ENCODE peak calls at places on chromosome 6, in seven cellular contexts. A is esophagus muscularis mucosa, V is HepG2, H is right lobe of liver, T is tibial nerve, R is sigmoid colon, O is heart left ventricle. S is an unnamed sample. For H3K36me3 and H3K4me1, the result is how much of the 10 kb centered on the place peaks cover.

GRCh38 chr6:33693186-33694158 is 18.0 kb downstream of the UQCC2 start:
- DNase-seq in A (no peak), V (no peak), H (no peak), T (no peak), R (no peak), O (peak), S (no peak)

GRCh38 chr6:13156381-13156780 is 172.0 kb downstream of the TBC1D7 start:
- DNase-seq in A (no peak), V (no peak), H (no peak), T (no peak), R (no peak), O (no peak), S (no peak)

GRCh38 chr6:68038815-68039408 is 596.2 kb upstream of the ADGRB3 start:
- DNase-seq in A (no peak), V (no peak), H (no peak), T (no peak), R (no peak), O (no peak), S (no peak)

GRCh38 chr6:146985111-146985510 is 219.1 kb upstream of the STXBP5 start:
- DNase-seq in A (no peak), V (peak), H (no peak), T (no peak), R (no peak), O (no peak), S (no peak)

GRCh38 chr6:122563364-122564052 is 46.7 kb upstream of the PKIB start:
- DNase-seq in A (no peak), V (no peak), H (no peak), T (no peak), R (no peak), O (no peak), S (no peak)

GRCh38 chr6:48826884-48827701 is 636.0 kb downstream of the MMUT start:
- DNase-seq in A (no peak), V (no peak), H (no peak), T (no peak), R (no peak), O (no peak), S (no peak)

GRCh38 chr6:107977283-107977682 is 19.3 kb upstream of the SEC63 start:
- DNase-seq in A (no peak), V (no peak), H (no peak), T (no peak), R (no peak), O (no peak), S (no peak)

GRCh38 chr6:139753198-139753861 is 378.9 kb upstream of the CITED2 start:
- DNase-seq in A (no peak), V (peak), H (no peak), T (no peak), R (no peak), O (no peak), S (no peak)

GRCh38 chr6:66897576-66897975 is 1190.5 kb upstream of the EYS start:
- DNase-seq in A (no peak), V (peak), H (no peak), T (peak), R (no peak), O (no peak), S (no peak)

GRCh38 chr6:55528624-55529023 is 50.4 kb downstream of the HMGCLL1 start:
- DNase-seq in A (no peak), V (peak), H (no peak), T (no peak), R (no peak), O (no peak), S (no peak)

GRCh38 chr6:146813554-146813953 is 214.8 kb downstream of the ADGB start:
- DNase-seq in A (no peak), V (no peak), H (no peak), T (no peak), R (no peak), O (no peak), S (no peak)

GRCh38 chr6:16729183-16729696 is 32.0 kb downstream of the ATXN1 start:
- DNase-seq in A (no peak), V (peak), H (no peak), T (no peak), R (no peak), O (no peak), S (no peak)

GRCh38 chr6:26532699-26533523 is 5.3 kb upstream of the HMGN4 start:
- DNase-seq in A (peak), V (peak), H (peak), T (peak), R (peak), O (peak), S (no peak)

GRCh38 chr6:26295691-26296555 is 69.1 kb upstream of the BTN3A2 start:
- DNase-seq in A (no peak), V (peak), H (no peak), T (no peak), R (no peak), O (no peak), S (no peak)

GRCh38 chr6:114200896-114201295 is 141.9 kb downstream of the HS3ST5 start:
- DNase-seq in A (no peak), V (peak), H (no peak), T (no peak), R (no peak), O (no peak), S (no peak)

GRCh38 chr6:169962604-169963469 is 211.4 kb downstream of the ERMARD start:
- DNase-seq in A (no peak), V (no peak), H (peak), T (no peak), R (peak), O (peak), S (peak)

GRCh38 chr6:166952567-166953464 is 3.5 kb downstream of the RNASET2 start:
- DNase-seq in A (no peak), V (no peak), H (no peak), T (no peak), R (no peak), O (no peak), S (no peak)

GRCh38 chr6:36662827-36663256 is 15.7 kb upstream of the CDKN1A start:
- DNase-seq in A (no peak), V (peak), H (no peak), T (no peak), R (no peak), O (no peak), S (no peak)

GRCh38 chr6:119323478-119323877 is 26.1 kb downstream of the MAN1A1 start:
- DNase-seq in A (no peak), V (no peak), H (no peak), T (no peak), R (no peak), O (no peak), S (no peak)

GRCh38 chr6:24702720-24703282 is 16.2 kb downstream of the C6orf62 start:
- DNase-seq in A (no peak), V (no peak), H (no peak), T (no peak), R (no peak), O (no peak), S (no peak)
- H3K36me3 ChIP-seq in A (half or more), V (under half), H (half or more), T (half or more), R (half or more), O (half or more), S (under half)

GRCh38 chr6:137661601-137662000 is 167.4 kb upstream of the OLIG3 start:
- DNase-seq in A (no peak), V (peak), H (no peak), T (peak), R (no peak), O (peak), S (no peak)
- H3K4me1 ChIP-seq in A (under half), V (half or more), H (under half), T (under half), R (under half), O (under half), S (under half)

GRCh38 chr6:144149558-144149893 is 791 bp upstream of the STX11 start:
- DNase-seq in A (no peak), V (no peak), H (no peak), T (no peak), R (no peak), O (no peak), S (no peak)

GRCh38 chr6:144152334-144152900 is 2.1 kb downstream of the STX11 start:
- DNase-seq in A (no peak), V (no peak), H (no peak), T (no peak), R (no peak), O (no peak), S (no peak)

GRCh38 chr6:144149894-144150672 is at the start of gene STX11:
- DNase-seq in A (peak), V (no peak), H (peak), T (peak), R (peak), O (peak), S (no peak)

GRCh38 chr6:144150673-144151009 is 324 bp downstream of the STX11 start:
- DNase-seq in A (no peak), V (no peak), H (no peak), T (no peak), R (no peak), O (peak), S (no peak)

GRCh38 chr6:144151010-144151727 is 852 bp downstream of the STX11 start:
- DNase-seq in A (peak), V (no peak), H (peak), T (peak), R (no peak), O (no peak), S (no peak)
- TF ChIP-seq POLR2A in A (peak), V (no peak), H (peak), T (peak), R (no peak), O (no peak), S (no peak)

GRCh38 chr6:5672581-5673011 is 334.1 kb downstream of the NRN1 start:
- DNase-seq in A (no peak), V (no peak), H (no peak), T (no peak), R (peak), O (no peak), S (no peak)

GRCh38 chr6:5670381-5670780 is 336.3 kb downstream of the NRN1 start:
- DNase-seq in A (no peak), V (no peak), H (no peak), T (no peak), R (no peak), O (no peak), S (no peak)

GRCh38 chr6:5673016-5673415 is 333.7 kb downstream of the NRN1 start:
- DNase-seq in A (no peak), V (no peak), H (no peak), T (no peak), R (no peak), O (no peak), S (no peak)

GRCh38 chr6:5671604-5672559 is 334.8 kb downstream of the NRN1 start:
- DNase-seq in A (no peak), V (no peak), H (no peak), T (no peak), R (peak), O (no peak), S (no peak)

GRCh38 chr6:5671162-5671561 is 335.6 kb downstream of the NRN1 start:
- DNase-seq in A (no peak), V (peak), H (no peak), T (peak), R (no peak), O (peak), S (no peak)
- H3K36me3 ChIP-seq in A (under half), V (under half), H (under half), T (under half), R (under half), O (under half), S (under half)

GRCh38 chr6:109076421-109076820 is 18.2 kb downstream of the SESN1 start:
- DNase-seq in A (no peak), V (no peak), H (no peak), T (no peak), R (no peak), O (no peak), S (no peak)
- H3K4me1 ChIP-seq in A (under half), V (under half), H (under half), T (under half), R (half or more), O (under half), S (half or more)

GRCh38 chr6:39114707-39115599 is at the start of gene SAYSD1:
- DNase-seq in A (peak), V (peak), H (peak), T (peak), R (peak), O (peak), S (peak)
- TF ChIP-seq POLR2A in A (peak), V (peak), H (peak), T (peak), R (peak), O (peak), S (no peak)

DNA sequence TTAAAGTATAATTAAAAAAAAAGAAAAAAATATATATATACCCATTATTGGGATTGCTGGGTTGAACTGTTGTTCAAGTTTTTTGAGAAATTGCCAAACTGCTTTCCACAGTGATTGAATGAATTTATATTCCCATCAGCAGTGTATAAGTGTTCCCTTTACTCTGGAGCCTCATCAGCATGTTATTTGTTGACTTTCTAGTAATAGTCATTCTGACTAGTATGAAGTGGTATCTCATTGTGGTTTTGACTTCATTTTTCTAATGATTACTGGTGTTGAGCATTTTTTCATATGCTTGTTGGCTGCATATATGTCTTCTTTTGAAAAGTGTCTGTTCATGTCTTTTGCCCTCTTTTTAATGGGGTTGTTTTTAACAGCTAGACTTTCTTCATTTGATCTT is 1260.8 kb upstream of the GJE1 start:
- DNase-seq in A (no peak), V (no peak), H (no peak), T (no peak), R (no peak), O (no peak), S (no peak)
- H3K36me3 ChIP-seq in A (under half), V (under half), H (under half), T (under half), R (under half), O (under half), S (under half)

DNA sequence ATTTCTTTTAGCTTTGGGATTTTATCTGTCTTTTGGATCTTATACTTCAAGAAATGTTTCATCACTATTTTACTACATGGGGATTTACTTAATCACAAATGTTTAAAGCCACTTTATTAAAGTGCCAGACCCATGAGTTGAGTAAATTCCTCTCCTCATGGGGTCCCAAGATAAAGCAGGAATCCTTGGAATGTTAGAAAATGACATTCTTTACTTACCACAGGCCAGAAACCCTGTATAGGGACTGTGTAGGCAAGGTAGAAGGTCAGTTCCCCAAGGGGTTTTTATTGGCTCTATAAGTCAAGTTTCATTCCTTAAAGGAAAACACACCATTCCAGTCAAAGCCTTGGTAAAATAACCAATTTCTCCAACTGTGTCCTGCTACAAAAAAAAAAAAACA is 28.4 kb upstream of the OR2J2 start:
- DNase-seq in A (no peak), V (no peak), H (no peak), T (no peak), R (no peak), O (no peak), S (no peak)
- H3K4me1 ChIP-seq in A (under half), V (under half), H (under half), T (under half), R (under half), O (under half), S (under half)

GRCh38 chr6:15500078-15500740 is 162.6 kb downstream of the DTNBP1 start:
- DNase-seq in A (no peak), V (no peak), H (no peak), T (no peak), R (peak), O (no peak), S (no peak)
- TF ChIP-seq POLR2A in A (no peak), V (no peak), H (no peak), T (no peak), R (no peak), O (no peak), S (no peak)

GRCh38 chr6:2773450-2773849 is 8.3 kb downstream of the WRNIP1 start:
- DNase-seq in A (no peak), V (no peak), H (no peak), T (no peak), R (no peak), O (no peak), S (no peak)
- H3K36me3 ChIP-seq in A (under half), V (half or more), H (under half), T (under half), R (under half), O (half or more), S (under half)

S was measured in vagina.